ENCODE peak calls at places on chromosomes 11 and 22, in four cellular contexts. P, Q, O and C are unnamed samples.

GRCh38 chr22:31490496-31490925 is 869 bp upstream of the EIF4ENIF1 start:
- DNase-seq in P (peak), Q (peak), O (peak), C (peak)

GRCh38 chr11:19450282-19450681 is 209.5 kb upstream of the E2F8 start:
- DNase-seq in P (no peak), Q (no peak), O (no peak), C (no peak)

GRCh38 chr22:49815641-49816071 is 12.0 kb downstream of the BRD1 start:
- DNase-seq in P (no peak), Q (no peak), O (no peak), C (no peak)

GRCh38 chr11:92302766-92303165 is 78.1 kb downstream of the FAT3 start:
- DNase-seq in P (no peak), Q (no peak), O (no peak), C (no peak)

GRCh38 chr11:106231591-106231990 is 154.1 kb downstream of the AASDHPPT start:
- DNase-seq in P (no peak), Q (no peak), O (no peak), C (no peak)

GRCh38 chr11:71580057-71581003 is 2.3 kb downstream of the KRTAP5-11 start:
- DNase-seq in P (peak), Q (no peak), O (peak), C (peak)

GRCh38 chr11:69541501-69542313 is 60.2 kb downstream of the LINC01488 start:
- DNase-seq in P (no peak), Q (peak), O (peak), C (peak)

GRCh38 chr22:19115628-19116027 is 6.6 kb downstream of the DGCR2 start:
- DNase-seq in P (no peak), Q (no peak), O (no peak), C (no peak)

GRCh38 chr11:43933608-43934358 is 8.7 kb upstream of the C11orf96 start:
- DNase-seq in P (no peak), Q (no peak), O (no peak), C (no peak)

GRCh38 chr11:132803436-132803835 is 728.9 kb downstream of the OPCML start:
- DNase-seq in P (no peak), Q (no peak), O (no peak), C (no peak)

GRCh38 chr22:47007496-47007895 is 245.0 kb downstream of the TBC1D22A start:
- DNase-seq in P (no peak), Q (no peak), O (no peak), C (peak)

GRCh38 chr11:83612891-83613766 is 327.0 kb upstream of the CCDC90B start:
- DNase-seq in P (peak), Q (no peak), O (no peak), C (no peak)

GRCh38 chr11:64339754-64340408 is at the start of gene CCDC88B:
- DNase-seq in P (no peak), Q (peak), O (no peak), C (no peak)

GRCh38 chr11:75553182-75553581 is 8.9 kb upstream of the SERPINH1 start:
- DNase-seq in P (no peak), Q (no peak), O (no peak), C (peak)

GRCh38 chr11:75553889-75554257 is 8.2 kb upstream of the SERPINH1 start:
- DNase-seq in P (no peak), Q (no peak), O (no peak), C (no peak)

GRCh38 chr11:75557649-75558494 is 4.2 kb upstream of the SERPINH1 start:
- DNase-seq in P (no peak), Q (no peak), O (peak), C (peak)

GRCh38 chr11:75555079-75555811 is 6.8 kb upstream of the SERPINH1 start:
- DNase-seq in P (no peak), Q (no peak), O (no peak), C (peak)

DNA sequence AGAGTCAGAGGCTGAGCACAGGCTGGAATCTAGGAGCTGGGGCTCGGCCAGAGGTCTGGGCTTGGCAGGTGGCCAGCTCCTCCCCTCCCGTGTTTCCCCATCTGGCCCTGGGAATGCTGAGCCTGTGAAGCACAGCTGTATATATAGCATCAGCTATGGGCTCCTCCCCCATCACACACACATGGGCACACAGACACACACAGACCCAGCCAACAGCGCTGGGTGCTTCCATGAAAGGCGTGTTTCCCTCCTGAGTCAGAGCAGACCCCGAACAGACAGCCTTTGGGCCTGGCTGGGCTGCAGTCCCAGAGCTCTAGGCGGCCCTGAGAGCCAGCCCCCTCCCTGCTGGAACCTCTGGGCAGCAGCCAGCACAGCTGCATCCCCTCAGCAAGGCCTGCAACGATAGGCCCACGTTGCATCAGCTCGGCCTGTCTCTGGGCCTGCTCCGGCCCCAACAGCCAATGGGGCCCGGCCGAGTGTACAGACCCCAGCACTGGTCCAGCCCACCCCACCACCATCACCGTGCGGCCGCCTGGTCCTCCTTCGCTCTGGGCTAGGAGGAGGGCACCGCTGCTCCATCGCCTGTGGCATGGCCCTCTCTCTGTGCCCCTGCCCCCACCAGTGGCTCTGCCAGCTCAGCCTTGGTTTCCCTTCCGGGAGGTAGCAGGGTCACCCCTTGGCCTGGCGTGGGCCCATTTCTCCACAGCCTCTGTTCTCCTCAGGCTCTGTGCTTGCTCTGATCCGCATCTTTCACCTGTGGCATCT is 7.6 kb upstream of the SERPINH1 start:
- DNase-seq in P (peak), Q (no peak), O (peak), C (peak)
- TF ChIP-seq POLR2AphosphoS5 in P (peak), Q (peak), O (no peak), C (peak)

DNA sequence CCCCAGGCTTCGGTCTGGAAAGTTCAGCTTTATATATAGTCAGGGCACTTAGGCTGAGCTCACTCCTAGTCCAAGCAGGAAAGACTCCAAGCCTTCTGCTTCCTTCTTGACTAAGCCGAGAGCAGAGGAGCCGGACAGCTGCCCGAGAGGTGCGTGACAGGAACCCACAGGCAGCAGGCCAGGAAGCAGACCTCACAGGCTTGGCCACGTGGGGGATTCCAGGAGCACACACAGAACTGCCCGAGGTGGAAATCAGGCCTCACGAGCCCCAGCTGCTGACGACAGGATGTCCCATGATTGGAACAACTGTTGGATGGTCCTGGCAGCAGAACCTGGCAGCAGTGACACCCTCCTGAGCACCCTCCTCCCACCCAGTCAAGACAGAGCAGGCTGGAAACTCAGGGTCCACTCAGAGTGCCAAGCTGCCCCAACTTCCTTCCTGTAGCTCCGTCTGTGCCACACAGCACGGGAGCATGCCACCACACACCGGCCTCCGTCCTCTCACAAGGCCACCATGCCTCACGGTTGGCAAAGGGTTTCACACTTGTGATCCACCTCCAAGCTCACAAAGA is 5.4 kb downstream of the PLA2G6 start:
- DNase-seq in P (no peak), Q (peak), O (no peak), C (peak)
- TF ChIP-seq POLR2AphosphoS5 in P (no peak), Q (peak), O (no peak), C (peak)

GRCh38 chr22:43792905-43793304 is 19.2 kb downstream of the EFCAB6 start:
- DNase-seq in P (no peak), Q (no peak), O (no peak), C (no peak)

GRCh38 chr22:43783777-43784176 is 28.3 kb downstream of the EFCAB6 start:
- DNase-seq in P (peak), Q (no peak), O (no peak), C (no peak)

GRCh38 chr22:43795320-43795719 is 16.8 kb downstream of the EFCAB6 start:
- DNase-seq in P (no peak), Q (no peak), O (no peak), C (no peak)

GRCh38 chr22:43789452-43789851 is 22.7 kb downstream of the EFCAB6 start:
- DNase-seq in P (no peak), Q (no peak), O (no peak), C (peak)
- TF ChIP-seq POLR2AphosphoS5 in P (no peak), Q (no peak), O (no peak), C (peak)

GRCh38 chr11:1310772-1311468 is 1.5 kb upstream of the TOLLIP start:
- DNase-seq in P (no peak), Q (peak), O (no peak), C (no peak)
- TF ChIP-seq POLR2AphosphoS5 in P (no peak), Q (no peak), O (no peak), C (no peak)

GRCh38 chr11:14448229-14448628 is 51.4 kb downstream of the COPB1 start:
- DNase-seq in P (no peak), Q (no peak), O (no peak), C (no peak)

GRCh38 chr11:14446701-14447169 is 52.9 kb downstream of the COPB1 start:
- DNase-seq in P (no peak), Q (no peak), O (no peak), C (no peak)

GRCh38 chr11:14451825-14452224 is 47.8 kb downstream of the COPB1 start:
- DNase-seq in P (no peak), Q (no peak), O (no peak), C (no peak)

GRCh38 chr11:14445542-14446530 is 53.8 kb downstream of the COPB1 start:
- DNase-seq in P (peak), Q (no peak), O (no peak), C (no peak)

DNA sequence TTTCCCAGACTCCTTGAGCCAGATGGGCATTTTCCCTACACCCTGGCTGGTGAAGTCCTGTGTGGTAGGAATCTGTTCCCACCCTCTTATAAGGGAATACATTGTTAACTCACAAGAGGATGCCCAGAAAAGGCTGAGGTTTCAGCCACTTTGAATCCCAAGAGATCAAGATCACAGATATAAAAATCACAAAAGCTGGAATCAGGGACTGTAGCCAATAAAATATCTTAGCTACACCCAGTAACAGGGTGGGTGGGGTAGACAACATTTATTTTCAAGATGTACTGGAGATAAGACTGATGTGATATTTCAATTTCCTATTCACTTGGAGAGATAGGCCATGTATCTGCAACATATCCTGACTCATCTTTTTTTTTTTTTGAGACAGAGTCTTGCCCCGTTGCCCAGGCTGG is 50.3 kb downstream of the COPB1 start:
- DNase-seq in P (no peak), Q (no peak), O (no peak), C (no peak)
- TF ChIP-seq POLR2AphosphoS5 in P (no peak), Q (no peak), O (no peak), C (no peak)

DNA sequence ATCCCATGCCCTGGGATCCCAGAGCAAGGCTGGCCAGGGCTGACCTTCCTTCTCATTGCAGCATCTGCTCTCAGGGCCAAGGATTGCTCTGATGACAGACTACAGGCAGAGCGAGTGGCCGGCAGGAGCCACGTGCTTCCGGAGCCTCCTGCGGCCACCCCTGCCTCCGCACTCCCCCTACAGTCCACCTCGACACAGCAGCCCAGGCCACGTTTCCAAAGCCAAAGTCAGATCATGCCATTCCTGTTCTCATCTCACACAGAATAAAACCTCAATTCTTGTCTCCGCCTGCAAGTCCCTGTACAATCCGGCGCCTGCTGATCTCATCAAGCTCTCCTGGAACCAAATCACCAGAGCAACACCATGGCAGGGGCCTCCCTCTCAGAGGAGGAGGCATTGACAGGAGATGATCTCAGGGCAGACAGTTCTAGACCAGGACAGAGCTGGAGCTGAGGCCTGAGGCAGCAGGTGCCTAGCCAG is 20.9 kb upstream of the UPK3A start:
- DNase-seq in P (peak), Q (peak), O (peak), C (peak)
- TF ChIP-seq POLR2AphosphoS5 in P (no peak), Q (peak), O (no peak), C (no peak)

GRCh38 chr22:42367980-42368378 is 64.2 kb downstream of the NFAM1 start:
- DNase-seq in P (no peak), Q (no peak), O (no peak), C (peak)
- TF ChIP-seq POLR2AphosphoS5 in P (no peak), Q (no peak), O (no peak), C (no peak)